ENCODE peak calls at places on chromosome 3, in four cellular contexts. One of them, this sample, is unnamed.

GRCh38 chr3:98521897-98522537 is 685 bp downstream of the CLDND1 start:
- DNase-seq in OCI-LY7: peak; percentile 55
- DNase-seq in foreskin fibroblast: peak; percentile 55
- DNase-seq in breast epithelium: peak; percentile 27
- DNase-seq in this sample: peak; percentile 11

GRCh38 chr3:13539285-13539625 is 9.7 kb upstream of the FBLN2 start:
- DNase-seq in OCI-LY7: no peak
- DNase-seq in foreskin fibroblast: peak; percentile 48
- DNase-seq in breast epithelium: no peak
- DNase-seq in this sample: no peak

GRCh38 chr3:8884630-8885290 is 78.5 kb downstream of the RAD18 start:
- DNase-seq in OCI-LY7: no peak
- DNase-seq in foreskin fibroblast: no peak
- DNase-seq in breast epithelium: no peak
- DNase-seq in this sample: no peak

GRCh38 chr3:30625541-30626438 is 19.4 kb downstream of the TGFBR2 start:
- DNase-seq in OCI-LY7: no peak
- DNase-seq in foreskin fibroblast: peak; percentile 56
- DNase-seq in breast epithelium: no peak
- DNase-seq in this sample: no peak

GRCh38 chr3:159929181-159929893 is 59.3 kb upstream of the IL12A start:
- DNase-seq in OCI-LY7: no peak
- DNase-seq in foreskin fibroblast: peak; percentile 56
- DNase-seq in breast epithelium: no peak
- DNase-seq in this sample: no peak

GRCh38 chr3:47989981-47990440 is 26.2 kb downstream of the MAP4 start:
- DNase-seq in OCI-LY7: peak; percentile 83
- DNase-seq in foreskin fibroblast: peak; percentile 90
- DNase-seq in breast epithelium: peak; percentile 69
- DNase-seq in this sample: peak; percentile 79

GRCh38 chr3:25513642-25514266 is 85.7 kb downstream of the RARB start:
- DNase-seq in OCI-LY7: no peak
- DNase-seq in foreskin fibroblast: no peak
- DNase-seq in breast epithelium: no peak
- DNase-seq in this sample: no peak

GRCh38 chr3:135636596-135636995 is 328.9 kb upstream of the PPP2R3A start:
- DNase-seq in OCI-LY7: no peak
- DNase-seq in foreskin fibroblast: no peak
- DNase-seq in breast epithelium: no peak
- DNase-seq in this sample: no peak

GRCh38 chr3:134978658-134979057 is 183.6 kb downstream of the EPHB1 start:
- DNase-seq in OCI-LY7: no peak
- DNase-seq in foreskin fibroblast: no peak
- DNase-seq in breast epithelium: no peak
- DNase-seq in this sample: no peak

GRCh38 chr3:12632523-12632922 is 31.4 kb downstream of the RAF1 start:
- DNase-seq in OCI-LY7: no peak
- DNase-seq in foreskin fibroblast: no peak
- DNase-seq in breast epithelium: no peak
- DNase-seq in this sample: no peak

GRCh38 chr3:31934866-31935265 is 46.2 kb downstream of the OSBPL10 start:
- DNase-seq in OCI-LY7: no peak
- DNase-seq in foreskin fibroblast: no peak
- DNase-seq in breast epithelium: peak; percentile 31
- DNase-seq in this sample: no peak

GRCh38 chr3:88863196-88863595 is 244.2 kb upstream of the EPHA3 start:
- DNase-seq in OCI-LY7: no peak
- DNase-seq in foreskin fibroblast: no peak
- DNase-seq in breast epithelium: no peak
- DNase-seq in this sample: no peak

GRCh38 chr3:23106641-23107040 is 96.5 kb upstream of the UBE2E2 start:
- DNase-seq in OCI-LY7: no peak
- DNase-seq in foreskin fibroblast: no peak
- DNase-seq in breast epithelium: no peak
- DNase-seq in this sample: no peak

GRCh38 chr3:45599424-45599886 is 4.9 kb downstream of the LIMD1 start:
- DNase-seq in OCI-LY7: no peak
- DNase-seq in foreskin fibroblast: no peak
- DNase-seq in breast epithelium: no peak
- DNase-seq in this sample: peak; percentile 71

GRCh38 chr3:9226326-9226725 is 23.1 kb downstream of the SRGAP3 start:
- DNase-seq in OCI-LY7: no peak
- DNase-seq in foreskin fibroblast: peak; percentile 26
- DNase-seq in breast epithelium: no peak
- DNase-seq in this sample: no peak

GRCh38 chr3:55690746-55691540 is 203.8 kb upstream of the WNT5A start:
- DNase-seq in OCI-LY7: peak; percentile 87
- DNase-seq in foreskin fibroblast: no peak
- DNase-seq in breast epithelium: no peak
- DNase-seq in this sample: peak; percentile 5

GRCh38 chr3:54653456-54654195 is 274.2 kb downstream of the LRTM1 start:
- DNase-seq in OCI-LY7: no peak
- DNase-seq in foreskin fibroblast: no peak
- DNase-seq in breast epithelium: peak; percentile 52
- DNase-seq in this sample: no peak

GRCh38 chr3:156727519-156728205 is 53.3 kb downstream of the TIPARP start:
- DNase-seq in OCI-LY7: peak; percentile 8
- DNase-seq in foreskin fibroblast: no peak
- DNase-seq in breast epithelium: no peak
- DNase-seq in this sample: no peak

GRCh38 chr3:115146032-115146417 is 1.1 kb downstream of the ZBTB20 start:
- DNase-seq in OCI-LY7: peak; percentile 12
- DNase-seq in foreskin fibroblast: peak; percentile 63
- DNase-seq in breast epithelium: peak; percentile 48
- DNase-seq in this sample: no peak

GRCh38 chr3:129535075-129535474 is 6.6 kb downstream of the RHO start:
- DNase-seq in OCI-LY7: no peak
- DNase-seq in foreskin fibroblast: no peak
- DNase-seq in breast epithelium: no peak
- DNase-seq in this sample: no peak

GRCh38 chr3:16377847-16378302 is 112.9 kb downstream of the OXNAD1 start:
- DNase-seq in OCI-LY7: peak; percentile 47
- DNase-seq in foreskin fibroblast: no peak
- DNase-seq in breast epithelium: no peak
- DNase-seq in this sample: peak; percentile 57
- H3K4me3 ChIP-seq in OCI-LY7: peak overlapping the region; percentile 43
- H3K4me3 ChIP-seq in foreskin fibroblast: no peak overlapping the region
- H3K4me3 ChIP-seq in breast epithelium: no peak overlapping the region
- H3K4me3 ChIP-seq in this sample: peak overlapping the region; percentile 34

GRCh38 chr3:142664311-142664710 is 59.5 kb upstream of the TRPC1 start:
- DNase-seq in OCI-LY7: no peak
- DNase-seq in foreskin fibroblast: no peak
- DNase-seq in breast epithelium: no peak
- DNase-seq in this sample: no peak
- H3K4me3 ChIP-seq in OCI-LY7: no peak overlapping the region
- H3K4me3 ChIP-seq in foreskin fibroblast: no peak overlapping the region
- H3K4me3 ChIP-seq in breast epithelium: no peak overlapping the region
- H3K4me3 ChIP-seq in this sample: no peak overlapping the region

GRCh38 chr3:194218646-194219453 is 82.9 kb downstream of the HES1 start:
- DNase-seq in OCI-LY7: peak; percentile 11
- DNase-seq in foreskin fibroblast: no peak
- DNase-seq in breast epithelium: no peak
- DNase-seq in this sample: no peak

GRCh38 chr3:194208701-194209100 is 72.8 kb downstream of the HES1 start:
- DNase-seq in OCI-LY7: no peak
- DNase-seq in foreskin fibroblast: no peak
- DNase-seq in breast epithelium: no peak
- DNase-seq in this sample: no peak

GRCh38 chr3:194215392-194215791 is 79.4 kb downstream of the HES1 start:
- DNase-seq in OCI-LY7: no peak
- DNase-seq in foreskin fibroblast: no peak
- DNase-seq in breast epithelium: no peak
- DNase-seq in this sample: no peak

GRCh38 chr3:194212021-194212868 is 76.3 kb downstream of the HES1 start:
- DNase-seq in OCI-LY7: no peak
- DNase-seq in foreskin fibroblast: no peak
- DNase-seq in breast epithelium: no peak
- DNase-seq in this sample: no peak

DNA sequence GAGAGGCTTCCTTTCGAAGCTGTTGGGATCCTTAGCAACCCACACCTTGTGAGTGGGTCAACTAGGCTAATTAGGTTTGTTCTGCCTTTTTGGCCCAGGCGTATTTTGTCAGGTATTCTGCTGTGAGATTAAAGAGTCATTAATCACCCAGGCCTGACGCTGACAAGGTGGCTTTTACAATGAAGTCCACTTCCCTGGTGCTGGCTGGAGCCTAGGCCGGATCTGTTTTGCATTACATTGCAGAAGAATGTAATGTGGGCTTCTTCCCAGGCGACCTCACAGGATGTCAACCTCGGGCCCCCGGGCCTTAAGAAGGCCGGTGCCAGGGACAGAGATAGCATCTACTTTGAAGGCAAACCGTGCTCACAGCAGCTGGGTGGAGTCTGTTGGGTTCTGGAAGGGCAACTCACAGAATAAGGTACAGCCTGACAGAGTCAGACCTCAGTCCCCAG is 76.9 kb downstream of the HES1 start:
- DNase-seq in OCI-LY7: no peak
- DNase-seq in foreskin fibroblast: no peak
- DNase-seq in breast epithelium: peak; percentile 58
- DNase-seq in this sample: peak; percentile 38
- H3K4me3 ChIP-seq in OCI-LY7: no peak overlapping the region
- H3K4me3 ChIP-seq in foreskin fibroblast: no peak overlapping the region
- H3K4me3 ChIP-seq in breast epithelium: no peak overlapping the region
- H3K4me3 ChIP-seq in this sample: no peak overlapping the region

GRCh38 chr3:185824051-185824466 is 783 bp downstream of the IGF2BP2 start:
- DNase-seq in OCI-LY7: no peak
- DNase-seq in foreskin fibroblast: no peak
- DNase-seq in breast epithelium: no peak
- DNase-seq in this sample: no peak
- H3K4me3 ChIP-seq in OCI-LY7: peak overlapping the region; percentile 59
- H3K4me3 ChIP-seq in foreskin fibroblast: peak overlapping the region; percentile 88
- H3K4me3 ChIP-seq in breast epithelium: peak overlapping the region; percentile 62
- H3K4me3 ChIP-seq in this sample: no peak overlapping the region

DNA sequence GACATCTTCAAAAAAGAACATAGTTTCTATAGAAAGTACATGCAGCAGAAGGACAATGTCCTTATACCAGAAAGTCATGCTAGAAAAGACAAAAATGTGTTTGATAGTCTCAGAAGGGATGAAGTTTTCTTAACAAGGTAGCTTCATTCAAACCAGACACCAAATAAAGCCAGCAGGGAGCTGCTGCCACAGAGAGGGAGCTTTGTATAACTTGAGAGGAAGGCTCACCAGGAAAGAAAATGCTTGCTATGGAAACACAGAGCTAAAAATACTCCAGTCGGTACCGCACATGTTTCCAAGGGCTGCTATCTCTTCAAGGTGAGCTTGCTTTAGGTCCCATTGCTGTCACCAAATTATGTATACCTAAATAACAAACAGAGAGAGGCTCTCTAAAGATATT is 1074.8 kb upstream of the ALCAM start:
- DNase-seq in OCI-LY7: peak; percentile 8
- DNase-seq in foreskin fibroblast: no peak
- DNase-seq in breast epithelium: no peak
- DNase-seq in this sample: no peak
- H3K4me3 ChIP-seq in OCI-LY7: peak overlapping the region; percentile 57
- H3K4me3 ChIP-seq in foreskin fibroblast: peak overlapping the region; percentile 18
- H3K4me3 ChIP-seq in breast epithelium: peak overlapping the region; percentile 22
- H3K4me3 ChIP-seq in this sample: no peak overlapping the region

GRCh38 chr3:180036092-180036677 is 552 bp downstream of the PEX5L start:
- DNase-seq in OCI-LY7: no peak
- DNase-seq in foreskin fibroblast: no peak
- DNase-seq in breast epithelium: no peak
- DNase-seq in this sample: no peak
- H3K4me3 ChIP-seq in OCI-LY7: no peak overlapping the region
- H3K4me3 ChIP-seq in foreskin fibroblast: no peak overlapping the region
- H3K4me3 ChIP-seq in breast epithelium: peak overlapping the region; percentile 37
- H3K4me3 ChIP-seq in this sample: peak overlapping the region; percentile 61

GRCh38 chr3:173173652-173174051 is 32.6 kb upstream of the SPATA16 start:
- DNase-seq in OCI-LY7: no peak
- DNase-seq in foreskin fibroblast: no peak
- DNase-seq in breast epithelium: no peak
- DNase-seq in this sample: no peak
- H3K4me3 ChIP-seq in OCI-LY7: no peak overlapping the region
- H3K4me3 ChIP-seq in foreskin fibroblast: no peak overlapping the region
- H3K4me3 ChIP-seq in breast epithelium: no peak overlapping the region
- H3K4me3 ChIP-seq in this sample: no peak overlapping the region

GRCh38 chr3:36989000-36989399 is 3.9 kb downstream of the EPM2AIP1 start:
- DNase-seq in OCI-LY7: no peak
- DNase-seq in foreskin fibroblast: no peak
- DNase-seq in breast epithelium: no peak
- DNase-seq in this sample: no peak

GRCh38 chr3:36991147-36991546 is 1.8 kb downstream of the EPM2AIP1 start:
- DNase-seq in OCI-LY7: peak; percentile 26
- DNase-seq in foreskin fibroblast: no peak
- DNase-seq in breast epithelium: no peak
- DNase-seq in this sample: no peak

GRCh38 chr3:36991923-36992805 is 767 bp downstream of the EPM2AIP1 start:
- DNase-seq in OCI-LY7: peak; percentile 31
- DNase-seq in foreskin fibroblast: peak; percentile 42
- DNase-seq in breast epithelium: no peak
- DNase-seq in this sample: no peak

GRCh38 chr3:36989568-36989967 is 3.4 kb downstream of the EPM2AIP1 start:
- DNase-seq in OCI-LY7: no peak
- DNase-seq in foreskin fibroblast: no peak
- DNase-seq in breast epithelium: no peak
- DNase-seq in this sample: no peak

DNA sequence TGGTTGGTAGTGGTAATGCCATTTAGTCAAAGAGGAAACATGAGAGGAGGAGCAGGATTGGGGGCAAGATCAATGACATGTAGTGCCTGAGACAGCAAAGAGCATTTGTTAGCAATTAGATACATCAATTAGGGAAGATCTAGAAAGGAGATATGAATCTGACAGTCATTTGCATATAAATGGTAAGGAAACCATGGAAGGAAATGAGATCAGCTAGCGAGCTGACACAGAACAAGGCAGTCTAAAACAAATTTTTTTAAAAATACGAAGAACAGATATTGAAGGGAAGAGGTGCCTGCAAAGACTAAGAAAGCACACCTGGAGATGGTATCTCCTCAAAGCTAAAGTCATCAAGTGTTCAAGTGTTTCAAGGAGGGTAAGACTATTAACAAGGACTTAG is 4.6 kb downstream of the EPM2AIP1 start:
- DNase-seq in OCI-LY7: peak; percentile 32
- DNase-seq in foreskin fibroblast: no peak
- DNase-seq in breast epithelium: no peak
- DNase-seq in this sample: peak; percentile 67
- H3K4me3 ChIP-seq in OCI-LY7: peak overlapping the region; percentile 78
- H3K4me3 ChIP-seq in foreskin fibroblast: no peak overlapping the region
- H3K4me3 ChIP-seq in breast epithelium: no peak overlapping the region
- H3K4me3 ChIP-seq in this sample: no peak overlapping the region